ENCODE peak calls at places on chromosomes 7 and 10, in ten cellular contexts. Y is psoas muscle, R is brain microvascular endothelial cell, J is foreskin fibroblast, S is ascending aorta, H is astrocyte of the cerebellum, G is left ventricle myocardium inferior, A is fibroblast of the aortic adventitia, W is tibial artery, Z is heart right ventricle. I is an unnamed sample.

GRCh38 chr10:82660983-82661382 is 786.0 kb downstream of the NRG3 start:
- DNase-seq in W (no peak), Z (no peak), J (no peak), S (no peak), R (no peak), H (no peak), A (no peak), G (no peak), Y (no peak), I (no peak)

GRCh38 chr10:80158126-80158525 is 25.6 kb downstream of the PLAC9 start:
- DNase-seq in R (no peak), Z (no peak), W (no peak), A (no peak), J (no peak), G (no peak), S (no peak), Y (no peak), H (no peak), I (no peak)

GRCh38 chr7:116380030-116380429 is 119.5 kb upstream of the CAV2 start:
- DNase-seq in R (no peak), J (no peak), A (peak; percentile 76), H (no peak), Z (no peak), S (no peak), W (no peak), G (no peak), Y (no peak), I (no peak)

GRCh38 chr7:140899883-140900282 is 24.8 kb downstream of the BRAF start:
- DNase-seq in J (no peak), Y (no peak), G (no peak), S (no peak), R (no peak), W (no peak), Z (no peak), H (no peak), A (no peak), I (no peak)

GRCh38 chr7:44538093-44538797 is 2.9 kb downstream of the NPC1L1 start:
- DNase-seq in H (no peak), Y (no peak), R (no peak), W (no peak), Z (no peak), G (no peak), J (no peak), S (no peak), A (no peak), I (no peak)

GRCh38 chr7:143003393-143004051 is 23.4 kb downstream of the OR9A2 start:
- DNase-seq in Y (no peak), Z (no peak), S (no peak), W (no peak), G (no peak), R (no peak), H (peak; percentile 18), J (peak; percentile 23), A (peak; percentile 75), I (no peak)

GRCh38 chr10:28327494-28327886 is 24.6 kb upstream of the MPP7 start:
- DNase-seq in A (peak; percentile 27), J (peak; percentile 10), H (no peak), Z (no peak), S (no peak), G (no peak), W (no peak), R (peak; percentile 76), Y (no peak), I (no peak)

GRCh38 chr7:101154693-101155102 is 422 bp downstream of the AP1S1 start:
- DNase-seq in R (no peak), Y (no peak), S (no peak), H (no peak), A (no peak), J (no peak), Z (no peak), G (no peak), W (no peak), I (no peak)

GRCh38 chr7:16611711-16612110 is 33.8 kb downstream of the ANKMY2 start:
- DNase-seq in A (no peak), R (no peak), Y (no peak), S (no peak), H (no peak), Z (no peak), W (no peak), J (no peak), G (no peak), I (no peak)

GRCh38 chr7:11192506-11192905 is 218.8 kb downstream of the PHF14 start:
- DNase-seq in S (no peak), H (no peak), J (peak; percentile 17), W (no peak), G (no peak), Y (no peak), A (peak; percentile 30), Z (no peak), R (peak; percentile 33), I (no peak)

GRCh38 chr7:34107306-34107705 is 202.0 kb downstream of the BMPER start:
- DNase-seq in S (no peak), Y (no peak), W (peak; percentile 33), J (peak; percentile 48), A (peak; percentile 97), G (no peak), H (peak; percentile 64), Z (no peak), R (no peak), I (no peak)

GRCh38 chr7:136859798-136860197 is 8.7 kb upstream of the CHRM2 start:
- DNase-seq in J (no peak), W (no peak), Y (no peak), A (peak; percentile 47), R (no peak), S (no peak), Z (no peak), G (no peak), H (no peak), I (no peak)

GRCh38 chr7:157433628-157434027 is 96.8 kb downstream of the DNAJB6 start:
- DNase-seq in A (no peak), H (no peak), R (no peak), Y (no peak), W (no peak), Z (no peak), J (no peak), G (no peak), S (no peak), I (peak; percentile 46)

GRCh38 chr7:18407385-18407784 is 88.2 kb upstream of the HDAC9 start:
- DNase-seq in J (no peak), Y (no peak), S (no peak), R (no peak), W (no peak), A (no peak), Z (no peak), G (no peak), H (no peak), I (no peak)

GRCh38 chr7:36032362-36032818 is 120.7 kb upstream of the EEPD1 start:
- DNase-seq in W (no peak), R (no peak), A (peak; percentile 31), Z (no peak), H (peak; percentile 12), Y (no peak), S (no peak), G (no peak), J (no peak), I (no peak)

GRCh38 chr10:76469675-76470074 is 1038.3 kb downstream of the LRMDA start:
- DNase-seq in S (no peak), Z (no peak), W (no peak), H (no peak), Y (no peak), J (no peak), A (no peak), G (no peak), R (peak; percentile 5), I (no peak)

GRCh38 chr10:103555712-103556111 is 62.2 kb downstream of the NEURL1 start:
- DNase-seq in S (no peak), W (no peak), R (no peak), Z (no peak), H (no peak), A (no peak), Y (no peak), G (no peak), J (no peak), I (no peak)
- H3K4me3 ChIP-seq in S (peak overlapping the region; percentile 59), W (peak overlapping the region; percentile 44), R (no peak overlapping the region), Z (no peak overlapping the region), H (no peak overlapping the region), A (peak overlapping the region; percentile 57), Y (peak overlapping the region; percentile 71), G (peak overlapping the region; percentile 63), J (peak overlapping the region; percentile 31), I (no peak overlapping the region)

GRCh38 chr7:41238851-41239331 is 464.0 kb downstream of the INHBA start:
- DNase-seq in Y (no peak), R (no peak), A (peak; percentile 29), G (no peak), W (no peak), Z (no peak), S (no peak), H (no peak), J (peak; percentile 71), I (no peak)
- TF ChIP-seq CTCF in Y (no peak), R (no peak), A (no peak), G (no peak), W (no peak), Z (no peak), S (no peak), H (no peak), J (no peak), I (no peak)

DNA sequence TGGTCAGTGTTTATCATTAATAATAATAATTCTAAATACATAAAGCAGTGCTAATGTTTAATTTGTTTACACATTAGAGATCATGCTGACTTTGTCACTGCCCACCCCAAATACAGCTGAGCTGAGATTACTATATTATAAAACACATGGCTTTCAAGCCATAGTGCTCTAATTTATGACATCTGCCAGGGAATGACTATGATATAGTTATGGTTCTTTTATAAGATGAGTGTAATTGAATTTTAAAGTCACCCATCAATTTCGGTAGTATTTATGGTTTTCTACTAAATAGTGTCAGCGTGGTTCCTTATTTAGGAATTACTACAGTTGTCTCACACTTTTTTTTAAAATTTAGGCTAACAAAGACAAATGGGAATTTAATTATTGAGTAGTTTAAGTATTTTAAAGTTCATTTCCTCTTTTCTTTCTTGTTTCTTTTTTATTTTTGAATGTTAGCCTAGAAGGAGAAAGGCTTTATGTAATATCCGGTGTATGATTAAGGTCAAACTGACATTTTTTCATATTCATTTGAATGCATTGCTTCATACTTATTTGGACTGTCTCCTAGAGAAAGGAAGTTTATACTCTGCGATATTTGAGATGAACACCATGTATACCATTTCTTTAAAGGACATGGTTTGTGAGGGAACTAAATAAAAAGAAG is 3.9 kb downstream of the CDK14 start:
- DNase-seq in Z (no peak), G (no peak), A (peak; percentile 62), S (no peak), W (no peak), Y (no peak), H (no peak), J (no peak), R (no peak), I (no peak)
- H3K4me3 ChIP-seq in Z (no peak overlapping the region), G (no peak overlapping the region), A (no peak overlapping the region), S (no peak overlapping the region), W (no peak overlapping the region), Y (no peak overlapping the region), H (no peak overlapping the region), J (no peak overlapping the region), R (no peak overlapping the region), I (no peak overlapping the region)

GRCh38 chr10:34702093-34702952 is 112.8 kb downstream of the PARD3 start:
- DNase-seq in Z (no peak), R (no peak), J (no peak), A (no peak), S (no peak), W (no peak), Y (no peak), G (no peak), H (no peak), I (no peak)
- TF ChIP-seq CTCF in Z (no peak), R (no peak), J (no peak), A (peak; percentile 20), S (no peak), W (no peak), Y (no peak), G (no peak), H (no peak), I (no peak)